ENCODE peak calls at places on chromosomes 4 and X, in ten cellular contexts. One of them, this sample, is unnamed.

GRCh38 chrX:2325076-2325784 is 175.5 kb downstream of the DHRSX start:
- DNase-seq in stimulated activated effector memory CD8-positive, alpha-beta T cell treated with anti-CD3 and anti-CD28 coated beads, Interleukin-12 subunit alpha, Interleukin-12 subunit beta, amount 100 ng/mL, for 72 hours: no peak
- DNase-seq in activated T-helper 1 cell treated with anti-CD3 and anti-CD28 coated beads, Interleukin-2, amount 50 U/mL, for 16 hours: no peak
- DNase-seq in KBM-7: no peak
- DNase-seq in hypothalamus: no peak
- DNase-seq in upper lobe of right lung: no peak
- DNase-seq in brain microvascular endothelial cell: peak
- DNase-seq in transverse colon: peak
- DNase-seq in NCI-H69: no peak
- DNase-seq in NCI-H1105 treated with DMSO at 0.1 percent for 48 hours: no peak
- DNase-seq in this sample: no peak

GRCh38 chr4:184792950-184793555 is 32.7 kb downstream of the ACSL1 start:
- DNase-seq in stimulated activated effector memory CD8-positive, alpha-beta T cell treated with anti-CD3 and anti-CD28 coated beads, Interleukin-12 subunit alpha, Interleukin-12 subunit beta, amount 100 ng/mL, for 72 hours: no peak
- DNase-seq in activated T-helper 1 cell treated with anti-CD3 and anti-CD28 coated beads, Interleukin-2, amount 50 U/mL, for 16 hours: no peak
- DNase-seq in KBM-7: peak
- DNase-seq in hypothalamus: no peak
- DNase-seq in upper lobe of right lung: no peak
- DNase-seq in brain microvascular endothelial cell: peak
- DNase-seq in transverse colon: no peak
- DNase-seq in NCI-H69: no peak
- DNase-seq in NCI-H1105 treated with DMSO at 0.1 percent for 48 hours: no peak
- DNase-seq in this sample: no peak

GRCh38 chr4:117623321-117623720 is 411.0 kb upstream of the NDST3 start:
- DNase-seq in stimulated activated effector memory CD8-positive, alpha-beta T cell treated with anti-CD3 and anti-CD28 coated beads, Interleukin-12 subunit alpha, Interleukin-12 subunit beta, amount 100 ng/mL, for 72 hours: no peak
- DNase-seq in activated T-helper 1 cell treated with anti-CD3 and anti-CD28 coated beads, Interleukin-2, amount 50 U/mL, for 16 hours: no peak
- DNase-seq in KBM-7: no peak
- DNase-seq in hypothalamus: no peak
- DNase-seq in upper lobe of right lung: no peak
- DNase-seq in brain microvascular endothelial cell: no peak
- DNase-seq in transverse colon: no peak
- DNase-seq in NCI-H69: no peak
- DNase-seq in NCI-H1105 treated with DMSO at 0.1 percent for 48 hours: no peak
- DNase-seq in this sample: no peak

GRCh38 chr4:98804403-98804802 is 124.5 kb downstream of the EIF4E start:
- DNase-seq in stimulated activated effector memory CD8-positive, alpha-beta T cell treated with anti-CD3 and anti-CD28 coated beads, Interleukin-12 subunit alpha, Interleukin-12 subunit beta, amount 100 ng/mL, for 72 hours: no peak
- DNase-seq in activated T-helper 1 cell treated with anti-CD3 and anti-CD28 coated beads, Interleukin-2, amount 50 U/mL, for 16 hours: no peak
- DNase-seq in KBM-7: no peak
- DNase-seq in hypothalamus: no peak
- DNase-seq in upper lobe of right lung: no peak
- DNase-seq in brain microvascular endothelial cell: no peak
- DNase-seq in transverse colon: no peak
- DNase-seq in NCI-H69: no peak
- DNase-seq in NCI-H1105 treated with DMSO at 0.1 percent for 48 hours: no peak
- DNase-seq in this sample: no peak

GRCh38 chrX:63754141-63754859 is 30.7 kb downstream of the ARHGEF9 start:
- DNase-seq in stimulated activated effector memory CD8-positive, alpha-beta T cell treated with anti-CD3 and anti-CD28 coated beads, Interleukin-12 subunit alpha, Interleukin-12 subunit beta, amount 100 ng/mL, for 72 hours: no peak
- DNase-seq in activated T-helper 1 cell treated with anti-CD3 and anti-CD28 coated beads, Interleukin-2, amount 50 U/mL, for 16 hours: peak
- DNase-seq in KBM-7: peak
- DNase-seq in hypothalamus: no peak
- DNase-seq in upper lobe of right lung: no peak
- DNase-seq in brain microvascular endothelial cell: no peak
- DNase-seq in transverse colon: no peak
- DNase-seq in NCI-H69: no peak
- DNase-seq in NCI-H1105 treated with DMSO at 0.1 percent for 48 hours: peak
- DNase-seq in this sample: no peak

GRCh38 chrX:119475389-119476101 is 7.3 kb downstream of the SLC25A5 start:
- DNase-seq in stimulated activated effector memory CD8-positive, alpha-beta T cell treated with anti-CD3 and anti-CD28 coated beads, Interleukin-12 subunit alpha, Interleukin-12 subunit beta, amount 100 ng/mL, for 72 hours: no peak
- DNase-seq in activated T-helper 1 cell treated with anti-CD3 and anti-CD28 coated beads, Interleukin-2, amount 50 U/mL, for 16 hours: no peak
- DNase-seq in KBM-7: no peak
- DNase-seq in hypothalamus: no peak
- DNase-seq in upper lobe of right lung: no peak
- DNase-seq in brain microvascular endothelial cell: no peak
- DNase-seq in transverse colon: no peak
- DNase-seq in NCI-H69: peak
- DNase-seq in NCI-H1105 treated with DMSO at 0.1 percent for 48 hours: no peak
- DNase-seq in this sample: no peak

GRCh38 chrX:137194164-137194563 is 160.4 kb upstream of the GPR101 start:
- DNase-seq in stimulated activated effector memory CD8-positive, alpha-beta T cell treated with anti-CD3 and anti-CD28 coated beads, Interleukin-12 subunit alpha, Interleukin-12 subunit beta, amount 100 ng/mL, for 72 hours: peak
- DNase-seq in activated T-helper 1 cell treated with anti-CD3 and anti-CD28 coated beads, Interleukin-2, amount 50 U/mL, for 16 hours: no peak
- DNase-seq in KBM-7: peak
- DNase-seq in hypothalamus: no peak
- DNase-seq in upper lobe of right lung: no peak
- DNase-seq in brain microvascular endothelial cell: peak
- DNase-seq in transverse colon: no peak
- DNase-seq in NCI-H69: peak
- DNase-seq in NCI-H1105 treated with DMSO at 0.1 percent for 48 hours: peak
- DNase-seq in this sample: peak

GRCh38 chrX:130130990-130131389 is 20.7 kb upstream of the ELF4 start:
- DNase-seq in stimulated activated effector memory CD8-positive, alpha-beta T cell treated with anti-CD3 and anti-CD28 coated beads, Interleukin-12 subunit alpha, Interleukin-12 subunit beta, amount 100 ng/mL, for 72 hours: no peak
- DNase-seq in activated T-helper 1 cell treated with anti-CD3 and anti-CD28 coated beads, Interleukin-2, amount 50 U/mL, for 16 hours: no peak
- DNase-seq in KBM-7: no peak
- DNase-seq in hypothalamus: no peak
- DNase-seq in upper lobe of right lung: no peak
- DNase-seq in brain microvascular endothelial cell: no peak
- DNase-seq in transverse colon: no peak
- DNase-seq in NCI-H69: no peak
- DNase-seq in NCI-H1105 treated with DMSO at 0.1 percent for 48 hours: no peak
- DNase-seq in this sample: no peak

GRCh38 chr4:152342293-152342692 is 193.6 kb downstream of the FBXW7 start:
- DNase-seq in stimulated activated effector memory CD8-positive, alpha-beta T cell treated with anti-CD3 and anti-CD28 coated beads, Interleukin-12 subunit alpha, Interleukin-12 subunit beta, amount 100 ng/mL, for 72 hours: no peak
- DNase-seq in activated T-helper 1 cell treated with anti-CD3 and anti-CD28 coated beads, Interleukin-2, amount 50 U/mL, for 16 hours: no peak
- DNase-seq in KBM-7: no peak
- DNase-seq in hypothalamus: no peak
- DNase-seq in upper lobe of right lung: no peak
- DNase-seq in brain microvascular endothelial cell: peak
- DNase-seq in transverse colon: no peak
- DNase-seq in NCI-H69: no peak
- DNase-seq in NCI-H1105 treated with DMSO at 0.1 percent for 48 hours: no peak
- DNase-seq in this sample: no peak

GRCh38 chrX:95059909-95060308 is 1385.9 kb downstream of the FAM133A start:
- DNase-seq in stimulated activated effector memory CD8-positive, alpha-beta T cell treated with anti-CD3 and anti-CD28 coated beads, Interleukin-12 subunit alpha, Interleukin-12 subunit beta, amount 100 ng/mL, for 72 hours: no peak
- DNase-seq in activated T-helper 1 cell treated with anti-CD3 and anti-CD28 coated beads, Interleukin-2, amount 50 U/mL, for 16 hours: no peak
- DNase-seq in KBM-7: no peak
- DNase-seq in hypothalamus: no peak
- DNase-seq in upper lobe of right lung: no peak
- DNase-seq in brain microvascular endothelial cell: no peak
- DNase-seq in transverse colon: no peak
- DNase-seq in NCI-H69: no peak
- DNase-seq in NCI-H1105 treated with DMSO at 0.1 percent for 48 hours: no peak
- DNase-seq in this sample: no peak

GRCh38 chrX:132071260-132071659 is 48.2 kb downstream of the STK26 start:
- DNase-seq in stimulated activated effector memory CD8-positive, alpha-beta T cell treated with anti-CD3 and anti-CD28 coated beads, Interleukin-12 subunit alpha, Interleukin-12 subunit beta, amount 100 ng/mL, for 72 hours: no peak
- DNase-seq in activated T-helper 1 cell treated with anti-CD3 and anti-CD28 coated beads, Interleukin-2, amount 50 U/mL, for 16 hours: no peak
- DNase-seq in KBM-7: peak
- DNase-seq in hypothalamus: no peak
- DNase-seq in upper lobe of right lung: no peak
- DNase-seq in brain microvascular endothelial cell: no peak
- DNase-seq in transverse colon: no peak
- DNase-seq in NCI-H69: peak
- DNase-seq in NCI-H1105 treated with DMSO at 0.1 percent for 48 hours: peak
- DNase-seq in this sample: no peak

GRCh38 chr4:109574931-109575804 is 15.1 kb downstream of the MCUB start:
- DNase-seq in stimulated activated effector memory CD8-positive, alpha-beta T cell treated with anti-CD3 and anti-CD28 coated beads, Interleukin-12 subunit alpha, Interleukin-12 subunit beta, amount 100 ng/mL, for 72 hours: no peak
- DNase-seq in activated T-helper 1 cell treated with anti-CD3 and anti-CD28 coated beads, Interleukin-2, amount 50 U/mL, for 16 hours: no peak
- DNase-seq in KBM-7: no peak
- DNase-seq in hypothalamus: no peak
- DNase-seq in upper lobe of right lung: no peak
- DNase-seq in brain microvascular endothelial cell: no peak
- DNase-seq in transverse colon: no peak
- DNase-seq in NCI-H69: peak
- DNase-seq in NCI-H1105 treated with DMSO at 0.1 percent for 48 hours: peak
- DNase-seq in this sample: no peak

GRCh38 chrX:48515842-48516241 is 5.8 kb upstream of the EBP start:
- DNase-seq in stimulated activated effector memory CD8-positive, alpha-beta T cell treated with anti-CD3 and anti-CD28 coated beads, Interleukin-12 subunit alpha, Interleukin-12 subunit beta, amount 100 ng/mL, for 72 hours: no peak
- DNase-seq in activated T-helper 1 cell treated with anti-CD3 and anti-CD28 coated beads, Interleukin-2, amount 50 U/mL, for 16 hours: no peak
- DNase-seq in KBM-7: no peak
- DNase-seq in hypothalamus: no peak
- DNase-seq in upper lobe of right lung: no peak
- DNase-seq in brain microvascular endothelial cell: no peak
- DNase-seq in transverse colon: no peak
- DNase-seq in NCI-H69: no peak
- DNase-seq in NCI-H1105 treated with DMSO at 0.1 percent for 48 hours: no peak
- DNase-seq in this sample: no peak

GRCh38 chrX:150688911-150689451 is 4.2 kb upstream of the MTMR1 start:
- DNase-seq in stimulated activated effector memory CD8-positive, alpha-beta T cell treated with anti-CD3 and anti-CD28 coated beads, Interleukin-12 subunit alpha, Interleukin-12 subunit beta, amount 100 ng/mL, for 72 hours: no peak
- DNase-seq in activated T-helper 1 cell treated with anti-CD3 and anti-CD28 coated beads, Interleukin-2, amount 50 U/mL, for 16 hours: no peak
- DNase-seq in KBM-7: no peak
- DNase-seq in hypothalamus: no peak
- DNase-seq in upper lobe of right lung: no peak
- DNase-seq in brain microvascular endothelial cell: peak
- DNase-seq in transverse colon: no peak
- DNase-seq in NCI-H69: peak
- DNase-seq in NCI-H1105 treated with DMSO at 0.1 percent for 48 hours: no peak
- DNase-seq in this sample: no peak

GRCh38 chr4:37890501-37891220 is at the start of gene TBC1D1:
- DNase-seq in stimulated activated effector memory CD8-positive, alpha-beta T cell treated with anti-CD3 and anti-CD28 coated beads, Interleukin-12 subunit alpha, Interleukin-12 subunit beta, amount 100 ng/mL, for 72 hours: peak
- DNase-seq in activated T-helper 1 cell treated with anti-CD3 and anti-CD28 coated beads, Interleukin-2, amount 50 U/mL, for 16 hours: peak
- DNase-seq in KBM-7: peak
- DNase-seq in hypothalamus: peak
- DNase-seq in upper lobe of right lung: peak
- DNase-seq in brain microvascular endothelial cell: no peak
- DNase-seq in transverse colon: peak
- DNase-seq in NCI-H69: peak
- DNase-seq in NCI-H1105 treated with DMSO at 0.1 percent for 48 hours: peak
- DNase-seq in this sample: no peak

GRCh38 chr4:54225671-54226398 is 3.3 kb upstream of the PDGFRA start:
- DNase-seq in stimulated activated effector memory CD8-positive, alpha-beta T cell treated with anti-CD3 and anti-CD28 coated beads, Interleukin-12 subunit alpha, Interleukin-12 subunit beta, amount 100 ng/mL, for 72 hours: no peak
- DNase-seq in activated T-helper 1 cell treated with anti-CD3 and anti-CD28 coated beads, Interleukin-2, amount 50 U/mL, for 16 hours: no peak
- DNase-seq in KBM-7: no peak
- DNase-seq in hypothalamus: no peak
- DNase-seq in upper lobe of right lung: no peak
- DNase-seq in brain microvascular endothelial cell: no peak
- DNase-seq in transverse colon: no peak
- DNase-seq in NCI-H69: no peak
- DNase-seq in NCI-H1105 treated with DMSO at 0.1 percent for 48 hours: no peak
- DNase-seq in this sample: no peak

GRCh38 chr4:8039290-8039689 is 99.6 kb upstream of the AFAP1 start:
- DNase-seq in stimulated activated effector memory CD8-positive, alpha-beta T cell treated with anti-CD3 and anti-CD28 coated beads, Interleukin-12 subunit alpha, Interleukin-12 subunit beta, amount 100 ng/mL, for 72 hours: no peak
- DNase-seq in activated T-helper 1 cell treated with anti-CD3 and anti-CD28 coated beads, Interleukin-2, amount 50 U/mL, for 16 hours: no peak
- DNase-seq in KBM-7: peak
- DNase-seq in hypothalamus: no peak
- DNase-seq in upper lobe of right lung: no peak
- DNase-seq in brain microvascular endothelial cell: no peak
- DNase-seq in transverse colon: peak
- DNase-seq in NCI-H69: peak
- DNase-seq in NCI-H1105 treated with DMSO at 0.1 percent for 48 hours: peak
- DNase-seq in this sample: no peak

GRCh38 chrX:134753185-134754008 is 95.1 kb upstream of the PLAC1 start:
- DNase-seq in stimulated activated effector memory CD8-positive, alpha-beta T cell treated with anti-CD3 and anti-CD28 coated beads, Interleukin-12 subunit alpha, Interleukin-12 subunit beta, amount 100 ng/mL, for 72 hours: no peak
- DNase-seq in activated T-helper 1 cell treated with anti-CD3 and anti-CD28 coated beads, Interleukin-2, amount 50 U/mL, for 16 hours: no peak
- DNase-seq in KBM-7: no peak
- DNase-seq in hypothalamus: no peak
- DNase-seq in upper lobe of right lung: no peak
- DNase-seq in brain microvascular endothelial cell: peak
- DNase-seq in transverse colon: no peak
- DNase-seq in NCI-H69: peak
- DNase-seq in NCI-H1105 treated with DMSO at 0.1 percent for 48 hours: no peak
- DNase-seq in this sample: no peak

GRCh38 chr4:22029803-22030202 is 81.2 kb upstream of the KCNIP4 start:
- DNase-seq in stimulated activated effector memory CD8-positive, alpha-beta T cell treated with anti-CD3 and anti-CD28 coated beads, Interleukin-12 subunit alpha, Interleukin-12 subunit beta, amount 100 ng/mL, for 72 hours: no peak
- DNase-seq in activated T-helper 1 cell treated with anti-CD3 and anti-CD28 coated beads, Interleukin-2, amount 50 U/mL, for 16 hours: no peak
- DNase-seq in KBM-7: no peak
- DNase-seq in hypothalamus: no peak
- DNase-seq in upper lobe of right lung: no peak
- DNase-seq in brain microvascular endothelial cell: no peak
- DNase-seq in transverse colon: no peak
- DNase-seq in NCI-H69: peak
- DNase-seq in NCI-H1105 treated with DMSO at 0.1 percent for 48 hours: peak
- DNase-seq in this sample: no peak

GRCh38 chrX:15864629-15865028 is 10.0 kb upstream of the AP1S2 start:
- DNase-seq in stimulated activated effector memory CD8-positive, alpha-beta T cell treated with anti-CD3 and anti-CD28 coated beads, Interleukin-12 subunit alpha, Interleukin-12 subunit beta, amount 100 ng/mL, for 72 hours: no peak
- DNase-seq in activated T-helper 1 cell treated with anti-CD3 and anti-CD28 coated beads, Interleukin-2, amount 50 U/mL, for 16 hours: no peak
- DNase-seq in KBM-7: no peak
- DNase-seq in hypothalamus: no peak
- DNase-seq in upper lobe of right lung: no peak
- DNase-seq in brain microvascular endothelial cell: peak
- DNase-seq in transverse colon: no peak
- DNase-seq in NCI-H69: peak
- DNase-seq in NCI-H1105 treated with DMSO at 0.1 percent for 48 hours: no peak
- DNase-seq in this sample: no peak

GRCh38 chr4:14865804-14866203 is 136.5 kb upstream of the CPEB2 start:
- DNase-seq in stimulated activated effector memory CD8-positive, alpha-beta T cell treated with anti-CD3 and anti-CD28 coated beads, Interleukin-12 subunit alpha, Interleukin-12 subunit beta, amount 100 ng/mL, for 72 hours: no peak
- DNase-seq in activated T-helper 1 cell treated with anti-CD3 and anti-CD28 coated beads, Interleukin-2, amount 50 U/mL, for 16 hours: no peak
- DNase-seq in KBM-7: no peak
- DNase-seq in hypothalamus: no peak
- DNase-seq in upper lobe of right lung: no peak
- DNase-seq in brain microvascular endothelial cell: no peak
- DNase-seq in transverse colon: no peak
- DNase-seq in NCI-H69: peak
- DNase-seq in NCI-H1105 treated with DMSO at 0.1 percent for 48 hours: no peak
- DNase-seq in this sample: no peak

GRCh38 chr4:52572936-52573485 is 86.1 kb downstream of the USP46 start:
- DNase-seq in stimulated activated effector memory CD8-positive, alpha-beta T cell treated with anti-CD3 and anti-CD28 coated beads, Interleukin-12 subunit alpha, Interleukin-12 subunit beta, amount 100 ng/mL, for 72 hours: no peak
- DNase-seq in activated T-helper 1 cell treated with anti-CD3 and anti-CD28 coated beads, Interleukin-2, amount 50 U/mL, for 16 hours: no peak
- DNase-seq in KBM-7: no peak
- DNase-seq in hypothalamus: no peak
- DNase-seq in upper lobe of right lung: no peak
- DNase-seq in brain microvascular endothelial cell: no peak
- DNase-seq in transverse colon: no peak
- DNase-seq in NCI-H69: no peak
- DNase-seq in NCI-H1105 treated with DMSO at 0.1 percent for 48 hours: no peak
- DNase-seq in this sample: no peak

GRCh38 chr4:125303058-125303457 is 11.7 kb upstream of the FAT4 start:
- DNase-seq in stimulated activated effector memory CD8-positive, alpha-beta T cell treated with anti-CD3 and anti-CD28 coated beads, Interleukin-12 subunit alpha, Interleukin-12 subunit beta, amount 100 ng/mL, for 72 hours: no peak
- DNase-seq in activated T-helper 1 cell treated with anti-CD3 and anti-CD28 coated beads, Interleukin-2, amount 50 U/mL, for 16 hours: no peak
- DNase-seq in KBM-7: no peak
- DNase-seq in hypothalamus: no peak
- DNase-seq in upper lobe of right lung: no peak
- DNase-seq in brain microvascular endothelial cell: no peak
- DNase-seq in transverse colon: no peak
- DNase-seq in NCI-H69: no peak
- DNase-seq in NCI-H1105 treated with DMSO at 0.1 percent for 48 hours: no peak
- DNase-seq in this sample: no peak

GRCh38 chr4:25370242-25370641 is 6.8 kb upstream of the ANAPC4 start:
- DNase-seq in stimulated activated effector memory CD8-positive, alpha-beta T cell treated with anti-CD3 and anti-CD28 coated beads, Interleukin-12 subunit alpha, Interleukin-12 subunit beta, amount 100 ng/mL, for 72 hours: no peak
- DNase-seq in activated T-helper 1 cell treated with anti-CD3 and anti-CD28 coated beads, Interleukin-2, amount 50 U/mL, for 16 hours: no peak
- DNase-seq in KBM-7: no peak
- DNase-seq in hypothalamus: no peak
- DNase-seq in upper lobe of right lung: no peak
- DNase-seq in brain microvascular endothelial cell: no peak
- DNase-seq in transverse colon: no peak
- DNase-seq in NCI-H69: peak
- DNase-seq in NCI-H1105 treated with DMSO at 0.1 percent for 48 hours: peak
- DNase-seq in this sample: no peak

GRCh38 chrX:34382416-34382815 is 250.3 kb upstream of the FAM47A start:
- DNase-seq in stimulated activated effector memory CD8-positive, alpha-beta T cell treated with anti-CD3 and anti-CD28 coated beads, Interleukin-12 subunit alpha, Interleukin-12 subunit beta, amount 100 ng/mL, for 72 hours: no peak
- DNase-seq in activated T-helper 1 cell treated with anti-CD3 and anti-CD28 coated beads, Interleukin-2, amount 50 U/mL, for 16 hours: no peak
- DNase-seq in KBM-7: no peak
- DNase-seq in hypothalamus: no peak
- DNase-seq in upper lobe of right lung: no peak
- DNase-seq in brain microvascular endothelial cell: peak
- DNase-seq in transverse colon: no peak
- DNase-seq in NCI-H69: no peak
- DNase-seq in NCI-H1105 treated with DMSO at 0.1 percent for 48 hours: no peak
- DNase-seq in this sample: no peak

GRCh38 chr4:1234811-1235292 is 14.1 kb downstream of the CTBP1 start:
- DNase-seq in stimulated activated effector memory CD8-positive, alpha-beta T cell treated with anti-CD3 and anti-CD28 coated beads, Interleukin-12 subunit alpha, Interleukin-12 subunit beta, amount 100 ng/mL, for 72 hours: no peak
- DNase-seq in activated T-helper 1 cell treated with anti-CD3 and anti-CD28 coated beads, Interleukin-2, amount 50 U/mL, for 16 hours: no peak
- DNase-seq in KBM-7: no peak
- DNase-seq in hypothalamus: no peak
- DNase-seq in upper lobe of right lung: peak
- DNase-seq in brain microvascular endothelial cell: no peak
- DNase-seq in transverse colon: no peak
- DNase-seq in NCI-H69: no peak
- DNase-seq in NCI-H1105 treated with DMSO at 0.1 percent for 48 hours: no peak
- DNase-seq in this sample: no peak

GRCh38 chrX:143017272-143017671 is 8.5 kb upstream of the SPANXN4 start:
- DNase-seq in stimulated activated effector memory CD8-positive, alpha-beta T cell treated with anti-CD3 and anti-CD28 coated beads, Interleukin-12 subunit alpha, Interleukin-12 subunit beta, amount 100 ng/mL, for 72 hours: no peak
- DNase-seq in activated T-helper 1 cell treated with anti-CD3 and anti-CD28 coated beads, Interleukin-2, amount 50 U/mL, for 16 hours: no peak
- DNase-seq in KBM-7: no peak
- DNase-seq in hypothalamus: no peak
- DNase-seq in upper lobe of right lung: no peak
- DNase-seq in brain microvascular endothelial cell: no peak
- DNase-seq in transverse colon: no peak
- DNase-seq in NCI-H69: no peak
- DNase-seq in NCI-H1105 treated with DMSO at 0.1 percent for 48 hours: no peak
- DNase-seq in this sample: no peak

GRCh38 chr4:72971572-72971971 is 97.9 kb downstream of the COX18 start:
- DNase-seq in stimulated activated effector memory CD8-positive, alpha-beta T cell treated with anti-CD3 and anti-CD28 coated beads, Interleukin-12 subunit alpha, Interleukin-12 subunit beta, amount 100 ng/mL, for 72 hours: no peak
- DNase-seq in activated T-helper 1 cell treated with anti-CD3 and anti-CD28 coated beads, Interleukin-2, amount 50 U/mL, for 16 hours: no peak
- DNase-seq in KBM-7: no peak
- DNase-seq in hypothalamus: no peak
- DNase-seq in upper lobe of right lung: no peak
- DNase-seq in brain microvascular endothelial cell: peak
- DNase-seq in transverse colon: no peak
- DNase-seq in NCI-H69: no peak
- DNase-seq in NCI-H1105 treated with DMSO at 0.1 percent for 48 hours: no peak
- DNase-seq in this sample: no peak